ENCODE peak calls at places on chromosomes 11 and 22, in five cellular contexts. K is stimulated activated CD8-positive, alpha-beta memory T cell treated with anti-CD3 and anti-CD28 coated beads, Interleukin-2, amount 100 ng/mL, for 48 hours; L is EL; D is sciatic nerve; N is iPS-NIHi11. E is an unnamed sample.

GRCh38 chr11:35523351-35523768 is 2.1 kb downstream of the PAMR1 start:
- DNase-seq in K (no peak), L (peak), D (no peak), N (no peak), E (no peak)

GRCh38 chr22:29623059-29623458 is 19.6 kb downstream of the NF2 start:
- DNase-seq in K (no peak), L (no peak), D (no peak), N (no peak), E (no peak)

GRCh38 chr11:3026803-3027202 is 30.4 kb downstream of the CARS1 start:
- DNase-seq in K (no peak), L (no peak), D (no peak), N (no peak), E (no peak)

GRCh38 chr11:99584822-99585221 is 564.1 kb downstream of the CNTN5 start:
- DNase-seq in K (no peak), L (no peak), D (no peak), N (no peak), E (no peak)

GRCh38 chr11:87739766-87740165 is 435.5 kb downstream of the RAB38 start:
- DNase-seq in K (no peak), L (peak), D (no peak), N (no peak), E (no peak)

GRCh38 chr11:63574856-63575602 is 11.8 kb upstream of the PLAAT2 start:
- DNase-seq in K (no peak), L (no peak), D (no peak), N (no peak), E (no peak)

GRCh38 chr11:10742460-10743208 is 8.4 kb upstream of the CTR9 start:
- DNase-seq in K (no peak), L (peak), D (no peak), N (no peak), E (no peak)

GRCh38 chr11:96361778-96362177 is 18.8 kb upstream of the MAML2 start:
- DNase-seq in K (no peak), L (peak), D (no peak), N (no peak), E (no peak)

GRCh38 chr22:45317551-45318167 is 7.9 kb downstream of the FAM118A start:
- DNase-seq in K (no peak), L (peak), D (peak), N (peak), E (peak)

GRCh38 chr11:62124186-62125113 is 639 bp downstream of the INCENP start:
- DNase-seq in K (peak), L (peak), D (no peak), N (peak), E (peak)

GRCh38 chr22:35070451-35071093 is 4.6 kb downstream of the ISX start:
- DNase-seq in K (no peak), L (no peak), D (no peak), N (no peak), E (no peak)

GRCh38 chr22:21447694-21448402 is 19.3 kb upstream of the TMEM191C start:
- DNase-seq in K (no peak), L (no peak), D (peak), N (no peak), E (no peak)

GRCh38 chr11:119359365-119360229 is 13.1 kb upstream of the MFRP start:
- DNase-seq in K (no peak), L (no peak), D (no peak), N (no peak), E (no peak)

GRCh38 chr22:24952837-24953293 is 349 bp downstream of the KIAA1671 start:
- DNase-seq in K (no peak), L (peak), D (peak), N (peak), E (peak)